ENCODE peak calls at places on chromosome 1, in eight cellular contexts. X is HAP-1; U is stromal cell of bone marrow; R is activated naive CD4-positive, alpha-beta T cell; Q is spleen; A is GM20000; N is thoracic aorta; P is GM04503. M is an unnamed sample.

GRCh38 chr1:246537887-246538286 is 28.2 kb downstream of the TFB2M start:
- DNase-seq in X (no peak), U (no peak), R (no peak), Q (no peak), A (no peak), N (no peak), P (no peak), M (no peak)

GRCh38 chr1:246947255-246947654 is 15.5 kb upstream of the AHCTF1 start:
- DNase-seq in X (no peak), U (peak), R (no peak), Q (no peak), A (no peak), N (peak), P (no peak), M (no peak)

GRCh38 chr1:113616201-113616600 is 143.1 kb downstream of the PHTF1 start:
- DNase-seq in X (no peak), U (no peak), R (no peak), Q (no peak), A (no peak), N (no peak), P (no peak), M (no peak)

GRCh38 chr1:224637510-224637909 is 21.4 kb downstream of the CNIH3 start:
- DNase-seq in X (no peak), U (no peak), R (no peak), Q (no peak), A (no peak), N (no peak), P (no peak), M (no peak)

GRCh38 chr1:19960621-19961020 is 18.8 kb downstream of the PLA2G2A start:
- DNase-seq in X (peak), U (no peak), R (no peak), Q (no peak), A (no peak), N (no peak), P (no peak), M (no peak)

GRCh38 chr1:24045766-24046165 is 65.6 kb upstream of the SRSF10 start:
- DNase-seq in X (no peak), U (no peak), R (no peak), Q (no peak), A (no peak), N (no peak), P (no peak), M (no peak)

GRCh38 chr1:27682351-27682944 is 10.5 kb upstream of the IFI6 start:
- DNase-seq in X (no peak), U (no peak), R (no peak), Q (no peak), A (no peak), N (no peak), P (no peak), M (no peak)

GRCh38 chr1:110482662-110483307 is 31.8 kb downstream of the PROK1 start:
- DNase-seq in X (no peak), U (no peak), R (no peak), Q (no peak), A (no peak), N (no peak), P (no peak), M (no peak)

GRCh38 chr1:151062738-151063371 is 2.7 kb downstream of the MLLT11 start:
- DNase-seq in X (no peak), U (peak), R (no peak), Q (no peak), A (no peak), N (no peak), P (peak), M (no peak)

GRCh38 chr1:111334169-111334568 is 43.5 kb downstream of the CHIA start:
- DNase-seq in X (peak), U (peak), R (peak), Q (peak), A (peak), N (no peak), P (no peak), M (peak)

GRCh38 chr1:168095476-168095875 is 41.3 kb downstream of the GPR161 start:
- DNase-seq in X (no peak), U (no peak), R (no peak), Q (no peak), A (no peak), N (no peak), P (no peak), M (no peak)

GRCh38 chr1:162701286-162701685 is 69.0 kb downstream of the DDR2 start:
- DNase-seq in X (no peak), U (no peak), R (no peak), Q (no peak), A (no peak), N (no peak), P (no peak), M (no peak)

GRCh38 chr1:180981596-180982387 is 40.9 kb downstream of the STX6 start:
- DNase-seq in X (no peak), U (no peak), R (peak), Q (no peak), A (peak), N (no peak), P (no peak), M (no peak)

GRCh38 chr1:99589186-99589636 is 56.7 kb upstream of the PALMD start:
- DNase-seq in X (no peak), U (no peak), R (no peak), Q (no peak), A (no peak), N (no peak), P (no peak), M (no peak)

GRCh38 chr1:155012052-155012546 is 9.5 kb downstream of the ZBTB7B start:
- DNase-seq in X (peak), U (peak), R (no peak), Q (peak), A (no peak), N (peak), P (no peak), M (peak)

GRCh38 chr1:212162635-212163034 is 122.6 kb upstream of the PPP2R5A start:
- DNase-seq in X (no peak), U (no peak), R (no peak), Q (no peak), A (peak), N (no peak), P (no peak), M (no peak)

GRCh38 chr1:154717467-154718004 is 109.5 kb upstream of the ADAR start:
- DNase-seq in X (no peak), U (no peak), R (no peak), Q (no peak), A (no peak), N (no peak), P (no peak), M (no peak)

GRCh38 chr1:22295396-22295795 is 152.5 kb upstream of the WNT4 start:
- DNase-seq in X (no peak), U (no peak), R (no peak), Q (no peak), A (no peak), N (no peak), P (no peak), M (no peak)

GRCh38 chr1:66464802-66465201 is 69.2 kb upstream of the SGIP1 start:
- DNase-seq in X (no peak), U (peak), R (no peak), Q (no peak), A (no peak), N (no peak), P (peak), M (no peak)

GRCh38 chr1:242827538-242827937 is 303.0 kb upstream of the PLD5 start:
- DNase-seq in X (no peak), U (no peak), R (no peak), Q (no peak), A (no peak), N (no peak), P (no peak), M (no peak)

GRCh38 chr1:167627865-167628641 is 2.0 kb upstream of the RCSD1 start:
- DNase-seq in X (no peak), U (no peak), R (peak), Q (peak), A (peak), N (no peak), P (no peak), M (no peak)

GRCh38 chr1:7956218-7957032 is 5.1 kb upstream of the PARK7 start:
- DNase-seq in X (no peak), U (no peak), R (no peak), Q (no peak), A (no peak), N (no peak), P (peak), M (no peak)

GRCh38 chr1:102572637-102573036 is 535.7 kb downstream of the COL11A1 start:
- DNase-seq in X (no peak), U (no peak), R (no peak), Q (no peak), A (no peak), N (no peak), P (no peak), M (no peak)

GRCh38 chr1:211947396-211948295 is 87.7 kb downstream of the INTS7 start:
- DNase-seq in X (no peak), U (no peak), R (no peak), Q (no peak), A (no peak), N (no peak), P (no peak), M (no peak)

GRCh38 chr1:77051406-77051805 is 167.8 kb downstream of the PIGK start:
- DNase-seq in X (no peak), U (no peak), R (no peak), Q (no peak), A (no peak), N (no peak), P (no peak), M (no peak)

GRCh38 chr1:248873409-248873992 is 14.6 kb upstream of the ZNF692 start:
- DNase-seq in X (peak), U (peak), R (peak), Q (peak), A (peak), N (peak), P (peak), M (peak)

GRCh38 chr1:87115317-87115885 is 201.0 kb downstream of the HS2ST1 start:
- DNase-seq in X (no peak), U (peak), R (no peak), Q (no peak), A (no peak), N (no peak), P (peak), M (no peak)

GRCh38 chr1:79044974-79045650 is 38.6 kb upstream of the ADGRL4 start:
- DNase-seq in X (no peak), U (no peak), R (no peak), Q (no peak), A (no peak), N (no peak), P (no peak), M (no peak)

GRCh38 chr1:55257958-55258357 is 42.8 kb upstream of the USP24 start:
- DNase-seq in X (no peak), U (no peak), R (peak), Q (no peak), A (peak), N (no peak), P (no peak), M (no peak)

M was measured in HEK293T.